ENCODE peak calls at places on chromosome 11, in four cellular contexts. One of them, this sample, is unnamed.

GRCh38 chr11:72812604-72812967 is 1.6 kb upstream of the ATG16L2 start:
- DNase-seq in cardiac muscle cell: no peak
- DNase-seq in thoracic aorta: no peak
- DNase-seq in heart left ventricle: no peak
- DNase-seq in this sample: no peak

GRCh38 chr11:9076661-9077060 is 14.7 kb downstream of the SCUBE2 start:
- DNase-seq in heart left ventricle: no peak
- DNase-seq in thoracic aorta: no peak
- DNase-seq in cardiac muscle cell: no peak
- DNase-seq in this sample: peak

GRCh38 chr11:94876645-94877445 is 96.5 kb downstream of the CWC15 start:
- DNase-seq in cardiac muscle cell: peak
- DNase-seq in heart left ventricle: peak
- DNase-seq in thoracic aorta: peak
- DNase-seq in this sample: peak

GRCh38 chr11:113138731-113139130 is 175.7 kb upstream of the TTC12 start:
- DNase-seq in heart left ventricle: no peak
- DNase-seq in thoracic aorta: no peak
- DNase-seq in cardiac muscle cell: no peak
- DNase-seq in this sample: no peak

GRCh38 chr11:46710821-46711269 is 8.2 kb upstream of the F2 start:
- DNase-seq in thoracic aorta: peak
- DNase-seq in heart left ventricle: peak
- DNase-seq in cardiac muscle cell: peak
- DNase-seq in this sample: peak

GRCh38 chr11:71428861-71429435 is 19.2 kb downstream of the DHCR7 start:
- DNase-seq in heart left ventricle: no peak
- DNase-seq in cardiac muscle cell: peak
- DNase-seq in thoracic aorta: no peak
- DNase-seq in this sample: no peak

GRCh38 chr11:47508595-47509555 is 44.1 kb downstream of the CELF1 start:
- DNase-seq in heart left ventricle: no peak
- DNase-seq in cardiac muscle cell: no peak
- DNase-seq in thoracic aorta: no peak
- DNase-seq in this sample: no peak

GRCh38 chr11:68673291-68673930 is 10.9 kb upstream of the GAL start:
- DNase-seq in heart left ventricle: no peak
- DNase-seq in cardiac muscle cell: peak
- DNase-seq in thoracic aorta: no peak
- DNase-seq in this sample: no peak

GRCh38 chr11:88292156-88292844 is 45.2 kb downstream of the CTSC start:
- DNase-seq in thoracic aorta: no peak
- DNase-seq in heart left ventricle: peak
- DNase-seq in cardiac muscle cell: peak
- DNase-seq in this sample: peak

DNA sequence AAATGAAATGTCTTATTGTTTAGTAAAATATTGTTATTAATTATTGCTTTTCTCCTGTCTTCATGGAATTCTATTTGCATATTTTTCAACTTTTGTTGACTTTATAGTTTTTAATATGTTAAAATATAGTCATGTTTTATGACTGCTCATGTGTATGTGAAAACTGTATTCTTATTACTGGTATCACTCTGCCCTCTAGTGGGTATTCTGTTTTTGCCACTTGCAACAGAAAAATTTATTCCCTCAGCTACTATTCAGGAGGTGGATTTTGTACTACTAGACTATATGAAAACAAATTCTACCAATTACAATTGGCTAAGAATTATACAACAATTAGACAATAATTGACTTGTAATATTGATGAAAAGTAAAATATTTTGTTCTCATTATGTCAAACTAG is 45.0 kb downstream of the OR4C6 start:
- DNase-seq in thoracic aorta: no peak
- DNase-seq in heart left ventricle: no peak
- DNase-seq in cardiac muscle cell: peak
- DNase-seq in this sample: peak
- TF ChIP-seq CTCF in thoracic aorta: no peak
- TF ChIP-seq CTCF in heart left ventricle: peak
- TF ChIP-seq CTCF in cardiac muscle cell: peak
- TF ChIP-seq CTCF in this sample: peak

GRCh38 chr11:118529584-118530175 is 1.3 kb upstream of the TMEM25 start:
- DNase-seq in thoracic aorta: no peak
- DNase-seq in cardiac muscle cell: no peak
- DNase-seq in heart left ventricle: no peak
- DNase-seq in this sample: no peak

GRCh38 chr11:118532091-118532490 is 1.1 kb downstream of the TMEM25 start:
- DNase-seq in heart left ventricle: no peak
- DNase-seq in thoracic aorta: no peak
- DNase-seq in cardiac muscle cell: no peak
- DNase-seq in this sample: no peak

GRCh38 chr11:118531597-118532084 is 649 bp downstream of the TMEM25 start:
- DNase-seq in cardiac muscle cell: no peak
- DNase-seq in heart left ventricle: no peak
- DNase-seq in thoracic aorta: no peak
- DNase-seq in this sample: no peak

GRCh38 chr11:118530180-118530682 is 761 bp upstream of the TMEM25 start:
- DNase-seq in heart left ventricle: no peak
- DNase-seq in cardiac muscle cell: no peak
- DNase-seq in thoracic aorta: no peak
- DNase-seq in this sample: no peak

DNA sequence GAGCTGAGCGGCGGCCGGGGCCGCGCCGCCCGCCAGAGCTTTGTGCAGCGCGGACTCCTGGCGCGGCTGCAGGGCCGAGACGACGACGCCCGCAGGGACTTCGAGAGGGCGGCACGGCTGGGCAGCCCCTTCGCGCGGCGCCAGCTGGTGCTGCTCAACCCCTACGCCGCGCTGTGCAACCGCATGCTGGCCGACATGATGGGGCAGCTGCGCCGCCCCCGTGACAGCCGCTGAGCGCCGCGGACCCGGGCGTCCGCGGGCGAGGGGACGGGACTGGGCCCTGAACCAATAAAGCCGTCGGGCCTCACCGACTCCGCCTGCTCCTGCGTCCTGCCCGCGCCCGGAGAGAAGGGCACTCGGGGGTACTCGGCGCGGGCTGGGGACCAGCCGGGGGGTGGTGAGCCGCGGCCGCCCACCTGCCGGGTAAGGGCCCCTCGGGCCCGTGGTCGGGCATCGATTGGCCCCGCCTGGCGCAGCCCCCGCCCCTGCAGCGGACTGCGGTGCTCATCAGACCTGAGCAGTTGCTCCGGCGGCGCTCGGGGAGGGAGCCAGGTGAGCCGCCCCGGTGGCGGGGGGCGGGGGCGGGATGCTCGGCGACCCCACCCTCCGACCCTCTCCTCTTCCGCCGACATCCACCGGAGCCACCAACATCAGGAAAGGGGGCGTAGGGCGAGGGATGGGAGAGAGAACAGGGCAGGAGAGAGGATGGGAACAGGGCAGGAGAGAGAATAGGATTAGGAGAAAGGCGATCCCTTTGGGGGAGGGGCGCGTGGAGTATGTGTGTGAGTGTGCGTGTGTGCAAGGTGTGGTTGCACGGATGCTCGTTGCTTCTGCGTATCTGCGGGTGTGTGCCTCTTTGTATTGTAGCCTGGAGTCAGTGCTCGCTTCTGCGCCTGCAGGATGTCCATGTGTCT is at the start of gene TMEM25:
- DNase-seq in heart left ventricle: peak
- DNase-seq in thoracic aorta: no peak
- DNase-seq in cardiac muscle cell: peak
- DNase-seq in this sample: peak
- H3K4me3 ChIP-seq in heart left ventricle: peak
- H3K4me3 ChIP-seq in thoracic aorta: peak
- H3K4me3 ChIP-seq in cardiac muscle cell: peak
- H3K4me3 ChIP-seq in this sample: peak

GRCh38 chr11:81658722-81659121 is 1074.9 kb downstream of the FAM181B start:
- DNase-seq in heart left ventricle: no peak
- DNase-seq in thoracic aorta: no peak
- DNase-seq in cardiac muscle cell: peak
- DNase-seq in this sample: peak
- TF ChIP-seq CTCF in heart left ventricle: no peak
- TF ChIP-seq CTCF in thoracic aorta: no peak
- TF ChIP-seq CTCF in cardiac muscle cell: peak
- TF ChIP-seq CTCF in this sample: peak

DNA sequence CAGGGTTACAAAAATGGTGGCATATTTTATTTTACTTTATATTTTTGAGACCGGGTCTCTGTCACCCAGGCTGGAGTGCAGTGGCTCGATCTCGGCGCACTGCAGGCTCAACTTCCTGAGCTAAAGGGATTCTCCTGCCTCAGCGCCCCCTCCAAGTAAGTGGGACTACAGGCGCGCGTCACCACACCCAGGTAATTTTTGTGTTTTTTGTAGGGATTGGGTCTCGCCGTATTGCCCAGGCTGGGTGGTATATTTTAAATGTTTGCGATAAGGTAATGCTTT is 652 bp upstream of the FOSL1 start:
- DNase-seq in cardiac muscle cell: no peak
- DNase-seq in heart left ventricle: no peak
- DNase-seq in thoracic aorta: no peak
- DNase-seq in this sample: no peak
- H3K4me3 ChIP-seq in cardiac muscle cell: peak
- H3K4me3 ChIP-seq in heart left ventricle: peak
- H3K4me3 ChIP-seq in thoracic aorta: peak
- H3K4me3 ChIP-seq in this sample: no peak

DNA sequence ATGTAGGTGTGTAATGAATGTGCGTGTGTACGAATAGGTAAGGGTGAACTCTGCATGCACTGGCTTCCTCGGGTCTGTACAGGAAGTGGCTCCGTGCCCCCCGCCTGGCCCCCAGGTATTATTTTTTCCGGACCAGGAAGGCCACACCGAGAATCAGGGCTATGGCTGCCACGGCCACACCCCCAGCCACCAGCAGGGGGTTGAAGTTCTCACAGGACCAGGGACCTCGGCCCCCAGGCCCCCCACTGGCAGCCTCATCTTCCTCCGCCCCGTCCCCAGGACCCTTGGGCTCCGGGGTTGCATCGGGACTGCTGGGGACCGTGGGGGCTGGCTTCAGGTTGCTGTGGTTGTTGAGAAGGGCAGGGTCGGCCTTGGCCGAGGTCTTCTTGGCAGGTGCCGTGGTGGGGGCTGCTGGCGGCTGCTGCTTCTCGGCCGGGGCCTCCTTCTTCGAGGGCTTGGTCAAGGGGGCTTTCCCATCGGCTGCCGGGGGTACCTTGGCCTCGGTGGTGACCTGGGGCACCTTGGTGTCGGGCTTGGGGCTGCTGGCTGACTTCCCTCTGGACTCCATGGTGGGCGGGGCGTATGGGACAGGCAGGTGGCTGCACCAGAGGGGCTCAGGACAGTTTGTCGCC is 1.8 kb downstream of the CEND1 start:
- DNase-seq in heart left ventricle: no peak
- DNase-seq in cardiac muscle cell: no peak
- DNase-seq in thoracic aorta: no peak
- DNase-seq in this sample: no peak
- TF ChIP-seq CTCF in heart left ventricle: no peak
- TF ChIP-seq CTCF in cardiac muscle cell: no peak
- TF ChIP-seq CTCF in thoracic aorta: no peak
- TF ChIP-seq CTCF in this sample: no peak

GRCh38 chr11:76321340-76321739 is 59.6 kb downstream of the THAP12 start:
- DNase-seq in cardiac muscle cell: no peak
- DNase-seq in heart left ventricle: no peak
- DNase-seq in thoracic aorta: no peak
- DNase-seq in this sample: no peak

GRCh38 chr11:76320929-76321328 is 60.0 kb downstream of the THAP12 start:
- DNase-seq in cardiac muscle cell: no peak
- DNase-seq in thoracic aorta: no peak
- DNase-seq in heart left ventricle: no peak
- DNase-seq in this sample: no peak

GRCh38 chr11:76323804-76324203 is 57.1 kb downstream of the THAP12 start:
- DNase-seq in cardiac muscle cell: no peak
- DNase-seq in thoracic aorta: no peak
- DNase-seq in heart left ventricle: no peak
- DNase-seq in this sample: no peak

GRCh38 chr11:76321820-76322524 is 59.0 kb downstream of the THAP12 start:
- DNase-seq in heart left ventricle: no peak
- DNase-seq in cardiac muscle cell: no peak
- DNase-seq in thoracic aorta: no peak
- DNase-seq in this sample: no peak

GRCh38 chr11:76322593-76323341 is 58.2 kb downstream of the THAP12 start:
- DNase-seq in heart left ventricle: no peak
- DNase-seq in thoracic aorta: no peak
- DNase-seq in cardiac muscle cell: peak
- DNase-seq in this sample: no peak
- H3K4me3 ChIP-seq in heart left ventricle: no peak
- H3K4me3 ChIP-seq in thoracic aorta: no peak
- H3K4me3 ChIP-seq in cardiac muscle cell: no peak
- H3K4me3 ChIP-seq in this sample: no peak

DNA sequence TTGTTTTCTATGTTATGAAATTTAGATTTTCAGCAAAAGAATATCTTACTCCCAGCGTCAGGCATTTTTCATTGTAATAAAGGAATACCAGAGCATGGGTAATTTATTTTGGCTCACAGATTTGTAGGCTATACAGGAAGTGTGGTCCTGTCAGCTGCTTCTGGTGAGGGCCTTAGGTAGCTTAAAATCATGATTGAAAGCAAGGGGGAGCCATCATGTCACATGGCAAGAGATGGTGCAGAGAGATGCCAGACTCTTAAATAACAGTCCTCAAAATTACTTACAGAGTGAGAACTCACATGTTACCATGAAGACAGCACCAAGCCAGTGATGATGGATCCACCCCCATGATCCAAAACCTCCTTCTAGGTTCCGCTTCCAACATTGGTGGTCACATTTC is 825.0 kb upstream of the CHORDC1 start:
- DNase-seq in cardiac muscle cell: no peak
- DNase-seq in heart left ventricle: no peak
- DNase-seq in thoracic aorta: no peak
- DNase-seq in this sample: peak
- TF ChIP-seq CTCF in cardiac muscle cell: no peak
- TF ChIP-seq CTCF in heart left ventricle: no peak
- TF ChIP-seq CTCF in thoracic aorta: no peak
- TF ChIP-seq CTCF in this sample: no peak

DNA sequence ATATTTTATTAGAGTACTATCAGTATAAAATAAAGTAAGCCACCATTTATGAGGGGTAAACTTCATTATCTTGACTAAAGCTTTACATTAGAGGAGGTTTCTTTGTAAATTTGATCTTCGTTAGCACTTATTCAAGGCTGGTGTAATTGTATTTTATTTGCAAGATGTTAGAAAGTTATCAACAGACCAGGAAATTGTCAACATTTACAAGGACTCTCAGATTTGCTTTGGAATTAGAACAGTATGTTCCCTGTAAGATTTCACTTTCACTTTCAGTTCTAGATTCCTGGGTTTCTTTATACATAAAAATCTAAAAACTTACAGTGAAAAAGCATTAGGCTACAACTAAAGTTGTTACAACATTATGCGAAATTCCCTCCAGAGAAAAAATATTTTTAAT is 4.6 kb upstream of the BIRC3 start:
- DNase-seq in heart left ventricle: no peak
- DNase-seq in thoracic aorta: no peak
- DNase-seq in cardiac muscle cell: no peak
- DNase-seq in this sample: no peak
- H3K4me3 ChIP-seq in heart left ventricle: peak
- H3K4me3 ChIP-seq in thoracic aorta: peak
- H3K4me3 ChIP-seq in cardiac muscle cell: no peak
- H3K4me3 ChIP-seq in this sample: no peak

GRCh38 chr11:2151500-2152257 is 9.3 kb downstream of the INS start:
- DNase-seq in thoracic aorta: peak
- DNase-seq in cardiac muscle cell: peak
- DNase-seq in heart left ventricle: peak
- DNase-seq in this sample: peak
- TF ChIP-seq CTCF in thoracic aorta: peak
- TF ChIP-seq CTCF in cardiac muscle cell: peak
- TF ChIP-seq CTCF in heart left ventricle: peak
- TF ChIP-seq CTCF in this sample: peak

GRCh38 chr11:107840120-107840479 is 18.5 kb downstream of the SLC35F2 start:
- DNase-seq in thoracic aorta: no peak
- DNase-seq in cardiac muscle cell: no peak
- DNase-seq in heart left ventricle: no peak
- DNase-seq in this sample: peak
- H3K4me3 ChIP-seq in thoracic aorta: peak
- H3K4me3 ChIP-seq in cardiac muscle cell: no peak
- H3K4me3 ChIP-seq in heart left ventricle: no peak
- H3K4me3 ChIP-seq in this sample: peak